ENCODE peak calls at places on chromosomes 5 and 9, in six cellular contexts. One of them, this sample, is unnamed.

GRCh38 chr5:91151947-91152346 is 231.2 kb downstream of the ARRDC3 start:
- DNase-seq in A549: peak; percentile 48
- DNase-seq in H1: no peak
- DNase-seq in GM12878: no peak
- DNase-seq in K562: no peak
- DNase-seq in HepG2: peak; percentile 4
- DNase-seq in this sample: no peak

GRCh38 chr9:94869415-94869838 is 142.9 kb downstream of the AOPEP start:
- DNase-seq in A549: no peak
- DNase-seq in H1: peak; percentile 1
- DNase-seq in GM12878: no peak
- DNase-seq in K562: no peak
- DNase-seq in HepG2: no peak
- DNase-seq in this sample: peak; percentile 35

GRCh38 chr9:14203366-14204056 is 110.4 kb downstream of the NFIB start:
- DNase-seq in A549: no peak
- DNase-seq in H1: no peak
- DNase-seq in GM12878: no peak
- DNase-seq in K562: no peak
- DNase-seq in HepG2: no peak
- DNase-seq in this sample: peak; percentile 22

GRCh38 chr5:178522361-178522760 is 67.8 kb downstream of the COL23A1 start:
- DNase-seq in A549: no peak
- DNase-seq in H1: no peak
- DNase-seq in GM12878: no peak
- DNase-seq in K562: no peak
- DNase-seq in HepG2: no peak
- DNase-seq in this sample: no peak

GRCh38 chr5:27041372-27041771 is 3.0 kb upstream of the CDH9 start:
- DNase-seq in A549: no peak
- DNase-seq in H1: no peak
- DNase-seq in GM12878: no peak
- DNase-seq in K562: no peak
- DNase-seq in HepG2: no peak
- DNase-seq in this sample: no peak

GRCh38 chr5:115888027-115888426 is 46.3 kb downstream of the AP3S1 start:
- DNase-seq in A549: no peak
- DNase-seq in H1: no peak
- DNase-seq in GM12878: no peak
- DNase-seq in K562: no peak
- DNase-seq in HepG2: no peak
- DNase-seq in this sample: no peak

GRCh38 chr5:150181035-150181434 is 8.8 kb upstream of the SLC6A7 start:
- DNase-seq in A549: no peak
- DNase-seq in H1: no peak
- DNase-seq in GM12878: no peak
- DNase-seq in K562: no peak
- DNase-seq in HepG2: no peak
- DNase-seq in this sample: no peak

GRCh38 chr5:133527311-133527710 is 85.0 kb downstream of the FSTL4 start:
- DNase-seq in A549: no peak
- DNase-seq in H1: no peak
- DNase-seq in GM12878: no peak
- DNase-seq in K562: no peak
- DNase-seq in HepG2: no peak
- DNase-seq in this sample: no peak

GRCh38 chr9:98333703-98334582 is 78.5 kb upstream of the TBC1D2 start:
- DNase-seq in A549: no peak
- DNase-seq in H1: no peak
- DNase-seq in GM12878: no peak
- DNase-seq in K562: no peak
- DNase-seq in HepG2: no peak
- DNase-seq in this sample: no peak

GRCh38 chr9:138007566-138008080 is 130.0 kb downstream of the CACNA1B start:
- DNase-seq in A549: no peak
- DNase-seq in H1: no peak
- DNase-seq in GM12878: no peak
- DNase-seq in K562: no peak
- DNase-seq in HepG2: no peak
- DNase-seq in this sample: no peak

GRCh38 chr9:6733243-6733642 is 24.5 kb upstream of the KDM4C start:
- DNase-seq in A549: no peak
- DNase-seq in H1: no peak
- DNase-seq in GM12878: no peak
- DNase-seq in K562: no peak
- DNase-seq in HepG2: no peak
- DNase-seq in this sample: no peak

GRCh38 chr5:39578887-39579497 is 154.2 kb upstream of the DAB2 start:
- DNase-seq in A549: no peak
- DNase-seq in H1: no peak
- DNase-seq in GM12878: no peak
- DNase-seq in K562: no peak
- DNase-seq in HepG2: no peak
- DNase-seq in this sample: no peak

GRCh38 chr5:88979244-88979643 is 96.3 kb upstream of the MEF2C start:
- DNase-seq in A549: no peak
- DNase-seq in H1: no peak
- DNase-seq in GM12878: peak; percentile 34
- DNase-seq in K562: no peak
- DNase-seq in HepG2: no peak
- DNase-seq in this sample: no peak

GRCh38 chr5:130651440-130651839 is 513.6 kb downstream of the HINT1 start:
- DNase-seq in A549: no peak
- DNase-seq in H1: no peak
- DNase-seq in GM12878: no peak
- DNase-seq in K562: no peak
- DNase-seq in HepG2: no peak
- DNase-seq in this sample: no peak

GRCh38 chr5:175700991-175701390 is 43.1 kb downstream of the HRH2 start:
- DNase-seq in A549: peak; percentile 40
- DNase-seq in H1: no peak
- DNase-seq in GM12878: no peak
- DNase-seq in K562: peak; percentile 41
- DNase-seq in HepG2: no peak
- DNase-seq in this sample: peak; percentile 48

GRCh38 chr5:116076496-116076895 is 8.3 kb upstream of the COMMD10 start:
- DNase-seq in A549: no peak
- DNase-seq in H1: no peak
- DNase-seq in GM12878: peak; percentile 79
- DNase-seq in K562: no peak
- DNase-seq in HepG2: no peak
- DNase-seq in this sample: no peak

GRCh38 chr9:78879324-78880100 is 582.6 kb downstream of the PSAT1 start:
- DNase-seq in A549: no peak
- DNase-seq in H1: no peak
- DNase-seq in GM12878: no peak
- DNase-seq in K562: no peak
- DNase-seq in HepG2: no peak
- DNase-seq in this sample: no peak

GRCh38 chr9:92425578-92425977 is 1.3 kb upstream of the OMD start:
- DNase-seq in A549: no peak
- DNase-seq in H1: no peak
- DNase-seq in GM12878: no peak
- DNase-seq in K562: no peak
- DNase-seq in HepG2: no peak
- DNase-seq in this sample: no peak

GRCh38 chr9:96022445-96023031 is 147.0 kb downstream of the ERCC6L2 start:
- DNase-seq in A549: no peak
- DNase-seq in H1: peak; percentile 64
- DNase-seq in GM12878: no peak
- DNase-seq in K562: peak; percentile 70
- DNase-seq in HepG2: no peak
- DNase-seq in this sample: peak; percentile 54

GRCh38 chr5:67059747-67060490 is 136.7 kb downstream of the CD180 start:
- DNase-seq in A549: no peak
- DNase-seq in H1: no peak
- DNase-seq in GM12878: no peak
- DNase-seq in K562: no peak
- DNase-seq in HepG2: no peak
- DNase-seq in this sample: no peak

GRCh38 chr5:1315709-1316587 is 21.1 kb upstream of the TERT start:
- DNase-seq in A549: no peak
- DNase-seq in H1: no peak
- DNase-seq in GM12878: peak; percentile 69
- DNase-seq in K562: peak; percentile 60
- DNase-seq in HepG2: peak; percentile 80
- DNase-seq in this sample: no peak

GRCh38 chr9:108634669-108635462 is 220.9 kb downstream of the ACTL7B start:
- DNase-seq in A549: no peak
- DNase-seq in H1: no peak
- DNase-seq in GM12878: no peak
- DNase-seq in K562: no peak
- DNase-seq in HepG2: no peak
- DNase-seq in this sample: no peak

GRCh38 chr9:8070779-8071444 is 271.3 kb upstream of the DMAC1 start:
- DNase-seq in A549: no peak
- DNase-seq in H1: peak; percentile 54
- DNase-seq in GM12878: no peak
- DNase-seq in K562: no peak
- DNase-seq in HepG2: no peak
- DNase-seq in this sample: peak; percentile 12

GRCh38 chr5:150303660-150304411 is 1.1 kb upstream of the ARSI start:
- DNase-seq in A549: no peak
- DNase-seq in H1: no peak
- DNase-seq in GM12878: no peak
- DNase-seq in K562: no peak
- DNase-seq in HepG2: no peak
- DNase-seq in this sample: no peak

GRCh38 chr9:121298689-121299112 is 30.7 kb downstream of the GSN start:
- DNase-seq in A549: no peak
- DNase-seq in H1: no peak
- DNase-seq in GM12878: no peak
- DNase-seq in K562: no peak
- DNase-seq in HepG2: peak; percentile 62
- DNase-seq in this sample: no peak

GRCh38 chr5:157559301-157559700 is 16.3 kb downstream of the ADAM19 start:
- DNase-seq in A549: no peak
- DNase-seq in H1: no peak
- DNase-seq in GM12878: no peak
- DNase-seq in K562: no peak
- DNase-seq in HepG2: no peak
- DNase-seq in this sample: no peak

GRCh38 chr5:53479656-53480473 is 564 bp upstream of the FST start:
- DNase-seq in A549: peak; percentile 41
- DNase-seq in H1: peak; percentile 80
- DNase-seq in GM12878: no peak
- DNase-seq in K562: peak; percentile 35
- DNase-seq in HepG2: peak; percentile 73
- DNase-seq in this sample: peak; percentile 55

GRCh38 chr5:91388362-91388761 is 5.2 kb upstream of the ARRDC3 start:
- DNase-seq in A549: no peak
- DNase-seq in H1: no peak
- DNase-seq in GM12878: no peak
- DNase-seq in K562: no peak
- DNase-seq in HepG2: no peak
- DNase-seq in this sample: no peak

GRCh38 chr5:125412051-125412560 is 665.7 kb upstream of the ZNF608 start:
- DNase-seq in A549: no peak
- DNase-seq in H1: no peak
- DNase-seq in GM12878: peak; percentile 57
- DNase-seq in K562: no peak
- DNase-seq in HepG2: no peak
- DNase-seq in this sample: no peak

GRCh38 chr5:54385994-54386393 is 69.5 kb upstream of the HSPB3 start:
- DNase-seq in A549: no peak
- DNase-seq in H1: no peak
- DNase-seq in GM12878: no peak
- DNase-seq in K562: no peak
- DNase-seq in HepG2: no peak
- DNase-seq in this sample: no peak

GRCh38 chr5:96963267-96963666 is 27.4 kb downstream of the LNPEP start:
- DNase-seq in A549: no peak
- DNase-seq in H1: no peak
- DNase-seq in GM12878: peak; percentile 33
- DNase-seq in K562: peak; percentile 42
- DNase-seq in HepG2: no peak
- DNase-seq in this sample: no peak

GRCh38 chr9:127612993-127613954 is 1.2 kb downstream of the STXBP1 start:
- DNase-seq in A549: peak; percentile 70
- DNase-seq in H1: peak; percentile 80
- DNase-seq in GM12878: no peak
- DNase-seq in K562: peak; percentile 70
- DNase-seq in HepG2: no peak
- DNase-seq in this sample: peak; percentile 82
- TF ChIP-seq CHD2 in A549: no peak
- TF ChIP-seq CHD2 in H1: no peak
- TF ChIP-seq CHD2 in GM12878: no peak
- TF ChIP-seq CHD2 in K562: no peak
- TF ChIP-seq CHD2 in HepG2: no peak
- TF ChIP-seq CHD2 in this sample: no peak

GRCh38 chr9:126051446-126052130 is 275.0 kb upstream of the MVB12B start:
- DNase-seq in A549: no peak
- DNase-seq in H1: no peak
- DNase-seq in GM12878: no peak
- DNase-seq in K562: no peak
- DNase-seq in HepG2: no peak
- DNase-seq in this sample: no peak
- TF ChIP-seq CHD2 in A549: no peak
- TF ChIP-seq CHD2 in H1: no peak
- TF ChIP-seq CHD2 in GM12878: no peak
- TF ChIP-seq CHD2 in K562: no peak
- TF ChIP-seq CHD2 in HepG2: no peak
- TF ChIP-seq CHD2 in this sample: no peak

DNA sequence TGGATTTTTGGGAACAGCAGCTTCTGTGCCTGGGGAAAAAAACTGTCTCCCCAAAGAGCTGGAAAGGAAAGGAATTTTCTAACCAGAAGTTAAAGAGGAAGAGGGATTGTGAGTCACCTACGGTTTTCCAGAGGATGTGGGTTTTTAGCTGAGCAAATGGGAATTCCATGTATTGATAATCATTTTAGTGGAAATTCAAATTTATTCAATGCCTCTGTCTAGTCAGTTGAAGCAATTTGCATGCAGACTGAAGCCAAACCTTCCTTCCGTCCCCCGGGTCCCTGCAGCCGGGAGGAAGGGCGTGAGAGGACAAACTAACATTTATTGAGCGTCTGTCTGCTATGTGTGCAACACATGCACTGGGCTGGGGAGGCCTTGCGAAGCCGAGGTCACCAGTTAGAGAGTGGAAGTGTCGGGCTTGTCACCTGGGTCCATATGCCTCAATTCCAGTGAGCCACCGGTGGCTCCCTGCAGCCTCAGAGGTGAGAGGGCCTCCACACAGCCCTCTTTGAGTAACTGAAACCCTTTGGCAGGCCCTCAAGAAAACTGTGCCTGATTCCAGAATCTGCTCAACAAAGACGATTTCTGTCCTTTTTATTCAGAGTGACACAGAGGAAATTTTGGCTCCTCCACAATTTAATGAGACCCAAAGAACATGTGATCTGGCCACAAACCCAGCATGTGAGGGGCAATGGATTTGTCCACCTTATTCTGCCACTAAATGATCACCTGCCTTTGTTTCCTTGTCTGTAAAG is 70.4 kb downstream of the COL27A1 start:
- DNase-seq in A549: no peak
- DNase-seq in H1: no peak
- DNase-seq in GM12878: no peak
- DNase-seq in K562: no peak
- DNase-seq in HepG2: no peak
- DNase-seq in this sample: no peak
- TF ChIP-seq CHD2 in A549: no peak
- TF ChIP-seq CHD2 in H1: no peak
- TF ChIP-seq CHD2 in GM12878: no peak
- TF ChIP-seq CHD2 in K562: no peak
- TF ChIP-seq CHD2 in HepG2: no peak
- TF ChIP-seq CHD2 in this sample: no peak

GRCh38 chr5:142859037-142859436 is 88.9 kb downstream of the ARHGAP26 start:
- DNase-seq in A549: no peak
- DNase-seq in H1: no peak
- DNase-seq in GM12878: no peak
- DNase-seq in K562: no peak
- DNase-seq in HepG2: no peak
- DNase-seq in this sample: no peak
- TF ChIP-seq CHD2 in A549: no peak
- TF ChIP-seq CHD2 in H1: no peak
- TF ChIP-seq CHD2 in GM12878: no peak
- TF ChIP-seq CHD2 in K562: no peak
- TF ChIP-seq CHD2 in HepG2: no peak
- TF ChIP-seq CHD2 in this sample: no peak

This sample was measured in SK-N-SH.